ENCODE peak calls at places on chromosomes 3 and 15, in five cellular contexts. H is endodermal cell, I is IMR-90, N is breast epithelium, F is neural progenitor cell. Y is an unnamed sample.

GRCh38 chr3:48215019-48215418 is 8.3 kb upstream of the CAMP start:
- DNase-seq in H (no peak), F (no peak), N (no peak), I (no peak), Y (no peak)

GRCh38 chr3:163071684-163072083 is 1575.1 kb downstream of the OTOL1 start:
- DNase-seq in F (no peak), N (no peak), H (no peak), I (no peak), Y (no peak)

GRCh38 chr3:119681279-119681678 is 4.1 kb upstream of the COX17 start:
- DNase-seq in F (peak; percentile 25), I (peak; percentile 58), N (no peak), H (no peak), Y (no peak)

GRCh38 chr3:65689436-65689835 is 349.3 kb downstream of the MAGI1 start:
- DNase-seq in F (no peak), I (no peak), N (no peak), H (no peak), Y (no peak)

GRCh38 chr3:14298442-14298841 is 104.0 kb upstream of the SLC6A6 start:
- DNase-seq in H (no peak), I (no peak), F (no peak), N (no peak), Y (no peak)

GRCh38 chr3:53134631-53135232 is 4.5 kb upstream of the RFT1 start:
- DNase-seq in N (peak; percentile 86), F (peak; percentile 81), H (peak; percentile 94), I (peak; percentile 63), Y (peak; percentile 93)

GRCh38 chr3:142278451-142278850 is 53.1 kb upstream of the GK5 start:
- DNase-seq in N (no peak), F (no peak), I (peak; percentile 53), H (no peak), Y (no peak)

GRCh38 chr3:123652346-123652984 is 67.6 kb upstream of the HACD2 start:
- DNase-seq in F (peak; percentile 87), H (peak; percentile 97), N (peak; percentile 72), I (peak; percentile 61), Y (peak; percentile 73)

GRCh38 chr15:62108411-62108810 is 41.6 kb downstream of the C2CD4A start:
- DNase-seq in N (no peak), H (no peak), F (no peak), I (no peak), Y (no peak)

GRCh38 chr3:52670621-52671521 is 14.8 kb downstream of the PBRM1 start:
- DNase-seq in N (no peak), F (no peak), I (peak; percentile 100), H (no peak), Y (no peak)

GRCh38 chr3:177357352-177358084 is 160.2 kb upstream of the TBL1XR1 start:
- DNase-seq in I (peak; percentile 89), F (peak; percentile 37), H (peak; percentile 60), N (no peak), Y (no peak)

GRCh38 chr15:39578851-39579486 is 1.9 kb upstream of the THBS1 start:
- DNase-seq in I (peak; percentile 52), F (peak; percentile 50), N (no peak), H (no peak), Y (no peak)

GRCh38 chr3:187722206-187722612 is 19.9 kb upstream of the RTP2 start:
- DNase-seq in F (no peak), H (peak; percentile 40), N (no peak), I (no peak), Y (no peak)

GRCh38 chr15:68032672-68033071 is 21.4 kb upstream of the PIAS1 start:
- DNase-seq in N (no peak), H (no peak), F (no peak), I (no peak), Y (peak; percentile 16)

GRCh38 chr15:46681901-46682300 is 1035.4 kb upstream of the SEMA6D start:
- DNase-seq in N (no peak), I (no peak), H (no peak), F (no peak), Y (no peak)

GRCh38 chr15:46677491-46677890 is 1039.8 kb upstream of the SEMA6D start:
- DNase-seq in F (no peak), H (no peak), I (no peak), N (no peak), Y (no peak)

GRCh38 chr15:46676233-46677206 is 1040.8 kb upstream of the SEMA6D start:
- DNase-seq in I (no peak), F (no peak), N (no peak), H (no peak), Y (peak; percentile 45)
- H3K9me3 ChIP-seq in I (peaks cover 7% of the 10 kb centered on the region), F (no peaks in the 10 kb centered on the region), N (no peaks in the 10 kb centered on the region), H (no peaks in the 10 kb centered on the region), Y (no peaks in the 10 kb centered on the region)

GRCh38 chr3:93961026-93961425 is 12.7 kb downstream of the PROS1 start:
- DNase-seq in F (no peak), H (no peak), N (no peak), I (no peak), Y (no peak)
- H3K9me3 ChIP-seq in F (no peaks in the 10 kb centered on the region), H (peaks cover 10% of the 10 kb centered on the region), N (no peaks in the 10 kb centered on the region), I (no peaks in the 10 kb centered on the region), Y (no peaks in the 10 kb centered on the region)

DNA sequence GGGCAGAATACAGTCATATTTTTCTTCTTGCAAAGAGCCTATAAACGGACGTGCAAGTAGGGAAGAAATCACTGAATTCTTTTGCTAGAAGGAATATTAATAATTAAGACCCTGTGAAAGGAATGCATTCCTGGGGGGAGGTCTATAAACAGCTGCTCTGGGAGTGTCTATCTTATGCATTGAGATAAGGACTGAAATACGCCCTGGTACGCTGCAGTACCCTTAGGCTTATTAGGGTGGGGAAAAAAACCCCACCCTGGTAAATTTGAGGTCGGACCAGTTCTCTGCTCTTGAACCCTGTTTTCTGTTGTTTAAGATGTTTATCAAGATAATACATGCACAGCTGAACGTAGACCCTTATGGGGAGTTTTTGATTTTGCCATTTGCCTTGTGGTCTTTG is 100.0 kb upstream of the KBTBD8 start:
- DNase-seq in H (no peak), I (no peak), N (no peak), F (no peak), Y (no peak)
- H3K9me3 ChIP-seq in H (peaks cover 37% of the 10 kb centered on the region), I (peaks cover 3% of the 10 kb centered on the region), N (peaks cover 9% of the 10 kb centered on the region), F (peaks cover 10% of the 10 kb centered on the region), Y (peaks cover 5% of the 10 kb centered on the region)

GRCh38 chr15:83164409-83165404 is 42.9 kb downstream of the HDGFL3 start:
- DNase-seq in H (no peak), N (no peak), I (peak; percentile 86), F (no peak), Y (no peak)
- H3K9me3 ChIP-seq in H (peaks cover 12% of the 10 kb centered on the region), N (peaks cover 24% of the 10 kb centered on the region), I (peaks cover 5% of the 10 kb centered on the region), F (peaks cover 8% of the 10 kb centered on the region), Y (no peaks in the 10 kb centered on the region)

GRCh38 chr15:49501586-49501985 is 78.5 kb downstream of the FGF7 start:
- DNase-seq in H (no peak), I (no peak), N (no peak), F (no peak), Y (no peak)

GRCh38 chr15:49507261-49507660 is 84.2 kb downstream of the FGF7 start:
- DNase-seq in H (no peak), N (no peak), I (peak; percentile 59), F (no peak), Y (no peak)

GRCh38 chr15:49506341-49506740 is 83.3 kb downstream of the FGF7 start:
- DNase-seq in I (no peak), N (no peak), F (no peak), H (no peak), Y (no peak)
- H3K9me3 ChIP-seq in I (peaks cover 5% of the 10 kb centered on the region), N (peaks cover 9% of the 10 kb centered on the region), F (peaks cover 3% of the 10 kb centered on the region), H (peaks cover 15% of the 10 kb centered on the region), Y (no peaks in the 10 kb centered on the region)

GRCh38 chr3:33858131-33858530 is 59.7 kb downstream of the PDCD6IP start:
- DNase-seq in N (no peak), F (no peak), H (no peak), I (no peak), Y (no peak)

GRCh38 chr3:33860355-33861047 is 62.1 kb downstream of the PDCD6IP start:
- DNase-seq in I (no peak), F (no peak), N (no peak), H (no peak), Y (no peak)

GRCh38 chr3:33855884-33856546 is 57.6 kb downstream of the PDCD6IP start:
- DNase-seq in I (no peak), N (no peak), H (no peak), F (no peak), Y (no peak)
- H3K9me3 ChIP-seq in I (no peaks in the 10 kb centered on the region), N (no peaks in the 10 kb centered on the region), H (no peaks in the 10 kb centered on the region), F (no peaks in the 10 kb centered on the region), Y (no peaks in the 10 kb centered on the region)

DNA sequence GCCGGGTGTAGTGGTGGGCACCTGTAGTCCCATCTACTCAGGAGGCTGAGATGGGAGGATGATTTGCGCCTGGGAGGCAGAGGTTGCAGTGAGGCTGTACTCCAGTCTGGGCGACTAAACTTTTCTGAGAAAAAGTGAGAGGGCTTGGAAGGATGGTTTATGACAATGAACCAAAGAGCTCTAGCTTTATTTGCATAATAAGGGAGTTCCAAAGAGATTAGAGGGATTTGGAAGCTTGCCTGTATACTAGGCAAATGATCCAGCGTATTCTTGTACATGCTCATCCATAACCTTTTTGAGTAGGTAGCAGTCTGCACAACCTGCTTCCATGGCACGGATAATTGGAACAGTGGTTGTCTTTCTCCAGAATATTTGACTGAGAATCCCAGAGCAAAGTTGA is 251.1 kb downstream of the CHL1 start:
- DNase-seq in F (no peak), N (no peak), I (no peak), H (no peak), Y (no peak)
- H3K9me3 ChIP-seq in F (no peaks in the 10 kb centered on the region), N (no peaks in the 10 kb centered on the region), I (no peaks in the 10 kb centered on the region), H (peaks cover 44% of the 10 kb centered on the region), Y (no peaks in the 10 kb centered on the region)

Y was measured in right lobe of liver.